ENCODE peak calls at places on chromosomes 5 and 9, in seven cellular contexts. D, S, R, X, C, U and N are unnamed samples.

GRCh38 chr5:151742870-151743294 is 15.5 kb downstream of the ATOX1 start:
- DNase-seq in R (no peak), C (peak), S (peak), D (no peak), X (peak), U (no peak), N (peak)

GRCh38 chr5:178145965-178146820 is 7.5 kb downstream of the NHP2 start:
- DNase-seq in C (no peak), S (peak), D (peak), U (peak), R (peak), X (peak), N (peak)

GRCh38 chr5:128799945-128800344 is 165.3 kb upstream of the SLC27A6 start:
- DNase-seq in S (no peak), C (no peak), X (no peak), U (no peak), D (no peak), R (no peak), N (no peak)

GRCh38 chr5:133825631-133826289 is 142.7 kb downstream of the C5orf15 start:
- DNase-seq in S (no peak), D (peak), U (peak), C (peak), R (no peak), X (no peak), N (no peak)

GRCh38 chr5:83509535-83509934 is 38.0 kb downstream of the VCAN start:
- DNase-seq in X (no peak), R (no peak), U (no peak), D (no peak), C (no peak), S (peak), N (peak)

GRCh38 chr5:78588517-78588916 is 60.1 kb downstream of the LHFPL2 start:
- DNase-seq in X (no peak), S (no peak), R (no peak), C (no peak), U (no peak), D (no peak), N (no peak)

GRCh38 chr5:3200356-3200755 is 395.3 kb upstream of the IRX1 start:
- DNase-seq in R (no peak), X (no peak), U (no peak), S (no peak), D (no peak), C (no peak), N (no peak)

GRCh38 chr5:53543401-53543800 is 17.0 kb upstream of the NDUFS4 start:
- DNase-seq in S (no peak), X (no peak), C (no peak), U (no peak), D (no peak), R (no peak), N (peak)

GRCh38 chr5:90709323-90710148 is 150.9 kb downstream of the ADGRV1 start:
- DNase-seq in X (peak), R (no peak), U (peak), D (no peak), S (peak), C (no peak), N (peak)

GRCh38 chr5:168575391-168576372 is 3.5 kb downstream of the PANK3 start:
- DNase-seq in U (no peak), S (no peak), C (no peak), X (no peak), D (no peak), R (no peak), N (no peak)

GRCh38 chr5:17833336-17833735 is 199.1 kb downstream of the TAF11L14 start:
- DNase-seq in S (no peak), U (no peak), R (no peak), X (no peak), C (no peak), D (no peak), N (no peak)

GRCh38 chr9:101235105-101235866 is 149.5 kb downstream of the BAAT start:
- DNase-seq in X (peak), C (no peak), S (peak), D (no peak), U (no peak), R (no peak), N (peak)

GRCh38 chr9:134666801-134667200 is 25.2 kb downstream of the COL5A1 start:
- DNase-seq in U (no peak), D (no peak), C (no peak), R (no peak), X (no peak), S (peak), N (no peak)

GRCh38 chr5:179730356-179730755 is 2.3 kb upstream of the MAML1 start:
- DNase-seq in U (no peak), S (no peak), C (no peak), X (no peak), D (no peak), R (no peak), N (no peak)

GRCh38 chr9:34540826-34541225 is 18.0 kb upstream of the ENHO start:
- DNase-seq in C (no peak), R (no peak), D (no peak), X (no peak), S (peak), U (no peak), N (peak)

GRCh38 chr5:97002983-97003382 is 67.1 kb downstream of the LNPEP start:
- DNase-seq in X (no peak), C (no peak), D (no peak), U (no peak), S (no peak), R (no peak), N (no peak)

GRCh38 chr9:81473708-81474107 is 215.6 kb downstream of the TLE1 start:
- DNase-seq in U (no peak), C (no peak), D (no peak), S (no peak), R (no peak), X (no peak), N (no peak)

GRCh38 chr5:89071101-89071940 is 188.3 kb upstream of the MEF2C start:
- DNase-seq in D (no peak), R (no peak), C (no peak), X (no peak), U (no peak), S (no peak), N (no peak)

GRCh38 chr9:77714077-77714549 is 66.0 kb upstream of the GNA14 start:
- DNase-seq in R (no peak), C (no peak), S (no peak), D (no peak), U (no peak), X (no peak), N (peak)

GRCh38 chr9:69325409-69326212 is 596 bp downstream of the ENTREP1 start:
- DNase-seq in X (peak), C (peak), D (no peak), R (no peak), S (no peak), U (peak), N (peak)

GRCh38 chr5:132868754-132869153 is 2.3 kb downstream of the UQCRQ start:
- DNase-seq in D (no peak), S (no peak), R (no peak), U (no peak), X (no peak), C (no peak), N (no peak)

GRCh38 chr5:102743900-102744299 is 11.2 kb upstream of the PAM start:
- DNase-seq in U (no peak), D (no peak), S (no peak), C (no peak), X (no peak), R (no peak), N (no peak)